ENCODE peak calls at places on chromosome 12, in five cellular contexts. C, E, O, J and F are unnamed samples. For H3K4me1 and H3K27me3, the result is how much of the 10 kb centered on the place peaks cover.

GRCh38 chr12:53287741-53288216 is 7.6 kb upstream of the PFDN5 start:
- DNase-seq in O (peak), E (peak), J (peak), C (peak), F (peak)

GRCh38 chr12:122161682-122162081 is 12.3 kb downstream of the IL31 start:
- DNase-seq in O (no peak), J (no peak), C (no peak), E (no peak), F (no peak)

GRCh38 chr12:116544656-116545055 is 14.5 kb upstream of the MAP1LC3B2 start:
- DNase-seq in C (no peak), J (no peak), O (no peak), E (no peak), F (no peak)

GRCh38 chr12:130992448-130992847 is 38.7 kb downstream of the ADGRD1 start:
- DNase-seq in C (no peak), E (no peak), O (no peak), J (peak), F (no peak)

GRCh38 chr12:107101651-107102050 is 8.3 kb upstream of the CRY1 start:
- DNase-seq in J (no peak), O (no peak), E (no peak), C (no peak), F (no peak)

GRCh38 chr12:9363145-9363544 is 154.9 kb upstream of the PZP start:
- DNase-seq in C (no peak), E (no peak), O (no peak), J (no peak), F (no peak)

GRCh38 chr12:8031872-8032241 is 659 bp upstream of the FOXJ2 start:
- DNase-seq in C (no peak), O (no peak), J (no peak), E (no peak), F (no peak)

GRCh38 chr12:20142295-20142694 is 226.0 kb upstream of the PDE3A start:
- DNase-seq in O (no peak), C (no peak), E (no peak), J (no peak), F (no peak)

GRCh38 chr12:19744760-19745218 is 305.5 kb downstream of the AEBP2 start:
- DNase-seq in C (no peak), O (no peak), E (peak), J (no peak), F (no peak)

GRCh38 chr12:32877670-32878459 is 18.7 kb downstream of the PKP2 start:
- DNase-seq in E (peak), O (peak), J (no peak), C (no peak), F (peak)

GRCh38 chr12:62537544-62537943 is 70.9 kb downstream of the MON2 start:
- DNase-seq in C (no peak), J (no peak), E (peak), O (no peak), F (no peak)

GRCh38 chr12:25501565-25501964 is 51.5 kb downstream of the LMNTD1 start:
- DNase-seq in J (no peak), C (no peak), O (no peak), E (no peak), F (no peak)

GRCh38 chr12:25504744-25505143 is 48.3 kb downstream of the LMNTD1 start:
- DNase-seq in C (no peak), O (no peak), J (no peak), E (no peak), F (no peak)

GRCh38 chr12:25503666-25504065 is 49.4 kb downstream of the LMNTD1 start:
- DNase-seq in C (no peak), J (no peak), E (no peak), O (no peak), F (no peak)

GRCh38 chr12:25500651-25501050 is 52.4 kb downstream of the LMNTD1 start:
- DNase-seq in E (no peak), C (no peak), J (no peak), O (no peak), F (no peak)

GRCh38 chr12:25502071-25502555 is 51.0 kb downstream of the LMNTD1 start:
- DNase-seq in C (no peak), O (no peak), J (no peak), E (no peak), F (no peak)
- H3K4me3 ChIP-seq in C (no peak), O (no peak), J (no peak), E (no peak), F (no peak)

GRCh38 chr12:12718382-12718761 is 1.2 kb downstream of the CDKN1B start:
- DNase-seq in E (peak), C (no peak), O (no peak), J (no peak), F (no peak)
- H3K4me1 ChIP-seq in E (under half), C (half or more), O (under half), J (half or more), F (under half)

GRCh38 chr12:108350511-108350910 is 11.4 kb upstream of the CMKLR1 start:
- DNase-seq in O (no peak), E (no peak), J (no peak), C (no peak), F (no peak)
- H3K27me3 ChIP-seq in O (under half), E (under half), J (under half), C (under half), F (under half)

GRCh38 chr12:57215668-57216013 is 953 bp upstream of the NXPH4 start:
- DNase-seq in C (no peak), E (no peak), O (no peak), J (no peak), F (no peak)
- H3K4me3 ChIP-seq in C (peak), E (no peak), O (no peak), J (no peak), F (no peak)

DNA sequence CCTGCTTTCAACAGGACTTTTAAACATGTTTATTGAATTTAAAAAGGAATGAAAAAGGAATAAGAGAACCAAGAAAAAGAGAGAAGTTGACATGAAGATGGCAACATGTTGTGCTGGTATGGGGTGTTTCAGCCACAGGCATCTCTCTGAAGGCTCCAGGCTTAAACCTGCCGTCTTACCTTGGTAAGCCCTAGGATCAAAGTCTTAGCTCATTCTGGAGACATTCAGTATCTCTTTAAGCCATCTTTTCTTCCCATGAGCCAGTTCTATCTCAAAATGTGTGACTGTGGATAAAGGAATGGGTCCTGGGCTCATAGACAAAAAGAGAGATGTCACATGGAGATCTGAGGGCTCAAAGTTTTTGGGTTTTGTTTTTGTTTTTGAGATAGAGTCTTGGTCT is 1.6 kb upstream of the TFCP2 start:
- DNase-seq in C (no peak), O (no peak), J (no peak), E (no peak), F (no peak)
- H3K4me1 ChIP-seq in C (under half), O (under half), J (under half), E (under half), F (under half)

GRCh38 chr12:124152733-124153132 is 142.2 kb upstream of the RFLNA start:
- DNase-seq in C (no peak), J (no peak), E (peak), O (no peak), F (no peak)
- H3K27me3 ChIP-seq in C (under half), J (under half), E (under half), O (under half), F (under half)

DNA sequence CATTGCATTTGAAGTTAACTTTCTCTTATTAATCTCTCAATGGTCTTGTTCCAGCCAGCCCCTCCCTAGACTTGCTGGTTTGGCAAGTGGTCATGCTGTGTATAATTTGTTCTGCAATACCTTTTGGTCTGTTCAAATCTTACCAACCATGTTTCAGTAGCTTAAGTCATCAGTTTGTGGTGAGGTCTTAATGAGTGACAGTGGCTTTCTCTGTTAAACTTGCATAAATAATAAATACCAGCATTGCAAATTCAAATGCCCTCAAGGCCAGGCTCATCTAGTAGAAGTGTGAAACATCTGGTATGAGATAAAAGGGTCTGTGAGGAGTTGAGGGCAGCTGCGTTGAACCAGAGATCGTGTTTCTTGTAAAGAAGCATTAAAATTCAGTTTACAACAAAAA is 319.5 kb downstream of the TMEM117 start:
- DNase-seq in E (no peak), C (no peak), O (no peak), J (no peak), F (no peak)
- H3K4me3 ChIP-seq in E (no peak), C (no peak), O (no peak), J (no peak), F (no peak)

GRCh38 chr12:93857279-93857894 is 180.2 kb downstream of the CRADD start:
- DNase-seq in J (no peak), C (no peak), O (no peak), E (peak), F (no peak)
- H3K4me1 ChIP-seq in J (under half), C (under half), O (under half), E (under half), F (under half)

GRCh38 chr12:120642806-120643205 is 2.4 kb downstream of the CABP1 start:
- DNase-seq in O (no peak), E (no peak), C (no peak), J (no peak), F (no peak)
- H3K27me3 ChIP-seq in O (under half), E (half or more), C (under half), J (half or more), F (under half)